ENCODE peak calls at places on chromosomes 16 and 17, in six cellular contexts. C is NCI-H1092 treated with DMSO at 0.1 percent for 48 hours; V is psoas muscle; H is CD4-positive, alpha-beta T cell; J is BE2C; D is T follicular helper cell. T is an unnamed sample.

GRCh38 chr17:80264793-80265075 is 4.1 kb downstream of the RNF213 start:
- DNase-seq in C (no peak), V (no peak), H (no peak), J (no peak), D (no peak), T (no peak)

GRCh38 chr16:11683140-11683539 is 14.9 kb downstream of the SNN start:
- DNase-seq in C (no peak), V (no peak), H (no peak), J (no peak), D (no peak), T (no peak)

GRCh38 chr16:83272201-83272600 is 535.6 kb upstream of the HSBP1 start:
- DNase-seq in C (no peak), V (no peak), H (no peak), J (no peak), D (no peak), T (no peak)

GRCh38 chr16:1082266-1082951 is 9.9 kb downstream of the SSTR5 start:
- DNase-seq in C (no peak), V (no peak), H (no peak), J (no peak), D (no peak), T (no peak)

GRCh38 chr17:10600551-10600950 is 51.1 kb upstream of the MYH2 start:
- DNase-seq in C (no peak), V (no peak), H (no peak), J (no peak), D (no peak), T (no peak)

GRCh38 chr17:57104461-57105175 is 19.6 kb downstream of the AKAP1 start:
- DNase-seq in C (no peak), V (no peak), H (no peak), J (no peak), D (no peak), T (no peak)

GRCh38 chr17:70892527-70892926 is 723.2 kb downstream of the KCNJ2 start:
- DNase-seq in C (no peak), V (no peak), H (no peak), J (no peak), D (no peak), T (no peak)

GRCh38 chr17:4179071-4179470 is 36.1 kb downstream of the CYB5D2 start:
- DNase-seq in C (no peak), V (no peak), H (no peak), J (no peak), D (no peak), T (no peak)

GRCh38 chr17:8994319-8994718 is 27.0 kb upstream of the NTN1 start:
- DNase-seq in C (peak), V (peak), H (peak), J (peak), D (peak), T (peak)

GRCh38 chr17:44970136-44970737 is 2.1 kb upstream of the C1QL1 start:
- DNase-seq in C (peak), V (no peak), H (no peak), J (peak), D (no peak), T (peak)